ENCODE peak calls at places on chromosomes 12 and 14, in five cellular contexts. One of them, this sample, is unnamed.

GRCh38 chr12:24754690-24755638 is 193.9 kb downstream of the BCAT1 start:
- DNase-seq in head of caudate nucleus: peak; percentile 34
- DNase-seq in GM13976: no peak
- DNase-seq in stimulated activated CD8-positive, alpha-beta memory T cell treated with anti-CD3 and anti-CD28 coated beads, Interleukin-7, amount 100 ng/mL, for 4 hours: no peak
- DNase-seq in tibial nerve: no peak
- DNase-seq in this sample: no peak

GRCh38 chr14:101965145-101965531 is 765 bp downstream of the DYNC1H1 start:
- DNase-seq in stimulated activated CD8-positive, alpha-beta memory T cell treated with anti-CD3 and anti-CD28 coated beads, Interleukin-7, amount 100 ng/mL, for 4 hours: peak; percentile 32
- DNase-seq in GM13976: peak; percentile 79
- DNase-seq in tibial nerve: peak; percentile 47
- DNase-seq in head of caudate nucleus: peak; percentile 61
- DNase-seq in this sample: peak; percentile 51

GRCh38 chr12:291153-291723 is 28.6 kb upstream of the SLC6A13 start:
- DNase-seq in stimulated activated CD8-positive, alpha-beta memory T cell treated with anti-CD3 and anti-CD28 coated beads, Interleukin-7, amount 100 ng/mL, for 4 hours: no peak
- DNase-seq in tibial nerve: no peak
- DNase-seq in GM13976: no peak
- DNase-seq in head of caudate nucleus: no peak
- DNase-seq in this sample: no peak

GRCh38 chr14:20631821-20632389 is 9.6 kb downstream of the OR6S1 start:
- DNase-seq in tibial nerve: peak; percentile 51
- DNase-seq in GM13976: no peak
- DNase-seq in head of caudate nucleus: no peak
- DNase-seq in stimulated activated CD8-positive, alpha-beta memory T cell treated with anti-CD3 and anti-CD28 coated beads, Interleukin-7, amount 100 ng/mL, for 4 hours: no peak
- DNase-seq in this sample: peak; percentile 69

GRCh38 chr12:28535216-28535615 is 345.0 kb downstream of the CCDC91 start:
- DNase-seq in head of caudate nucleus: no peak
- DNase-seq in stimulated activated CD8-positive, alpha-beta memory T cell treated with anti-CD3 and anti-CD28 coated beads, Interleukin-7, amount 100 ng/mL, for 4 hours: no peak
- DNase-seq in tibial nerve: no peak
- DNase-seq in GM13976: no peak
- DNase-seq in this sample: no peak

GRCh38 chr12:76153616-76154015 is 69.1 kb upstream of the NAP1L1 start:
- DNase-seq in head of caudate nucleus: no peak
- DNase-seq in GM13976: no peak
- DNase-seq in stimulated activated CD8-positive, alpha-beta memory T cell treated with anti-CD3 and anti-CD28 coated beads, Interleukin-7, amount 100 ng/mL, for 4 hours: no peak
- DNase-seq in tibial nerve: no peak
- DNase-seq in this sample: no peak

GRCh38 chr12:4296749-4297148 is 23.2 kb downstream of the CCND2 start:
- DNase-seq in tibial nerve: no peak
- DNase-seq in stimulated activated CD8-positive, alpha-beta memory T cell treated with anti-CD3 and anti-CD28 coated beads, Interleukin-7, amount 100 ng/mL, for 4 hours: no peak
- DNase-seq in head of caudate nucleus: no peak
- DNase-seq in GM13976: no peak
- DNase-seq in this sample: no peak

GRCh38 chr12:46722737-46723136 is 103.1 kb downstream of the SLC38A4 start:
- DNase-seq in GM13976: no peak
- DNase-seq in tibial nerve: no peak
- DNase-seq in stimulated activated CD8-positive, alpha-beta memory T cell treated with anti-CD3 and anti-CD28 coated beads, Interleukin-7, amount 100 ng/mL, for 4 hours: no peak
- DNase-seq in head of caudate nucleus: no peak
- DNase-seq in this sample: no peak

GRCh38 chr12:9706081-9706685 is 26.7 kb downstream of the CLECL1 start:
- DNase-seq in stimulated activated CD8-positive, alpha-beta memory T cell treated with anti-CD3 and anti-CD28 coated beads, Interleukin-7, amount 100 ng/mL, for 4 hours: no peak
- DNase-seq in GM13976: no peak
- DNase-seq in tibial nerve: no peak
- DNase-seq in head of caudate nucleus: no peak
- DNase-seq in this sample: no peak

GRCh38 chr14:105495990-105496830 is 5.2 kb downstream of the TEDC1 start:
- DNase-seq in head of caudate nucleus: no peak
- DNase-seq in tibial nerve: no peak
- DNase-seq in stimulated activated CD8-positive, alpha-beta memory T cell treated with anti-CD3 and anti-CD28 coated beads, Interleukin-7, amount 100 ng/mL, for 4 hours: no peak
- DNase-seq in GM13976: no peak
- DNase-seq in this sample: no peak

GRCh38 chr12:5803532-5803931 is 141.5 kb downstream of the ANO2 start:
- DNase-seq in stimulated activated CD8-positive, alpha-beta memory T cell treated with anti-CD3 and anti-CD28 coated beads, Interleukin-7, amount 100 ng/mL, for 4 hours: no peak
- DNase-seq in tibial nerve: no peak
- DNase-seq in head of caudate nucleus: no peak
- DNase-seq in GM13976: no peak
- DNase-seq in this sample: no peak

GRCh38 chr14:68283378-68284123 is 464.0 kb downstream of the RAD51B start:
- DNase-seq in tibial nerve: no peak
- DNase-seq in stimulated activated CD8-positive, alpha-beta memory T cell treated with anti-CD3 and anti-CD28 coated beads, Interleukin-7, amount 100 ng/mL, for 4 hours: peak; percentile 23
- DNase-seq in GM13976: no peak
- DNase-seq in head of caudate nucleus: no peak
- DNase-seq in this sample: no peak

GRCh38 chr12:111353026-111353425 is 15.9 kb downstream of the PHETA1 start:
- DNase-seq in head of caudate nucleus: no peak
- DNase-seq in stimulated activated CD8-positive, alpha-beta memory T cell treated with anti-CD3 and anti-CD28 coated beads, Interleukin-7, amount 100 ng/mL, for 4 hours: no peak
- DNase-seq in GM13976: no peak
- DNase-seq in tibial nerve: no peak
- DNase-seq in this sample: no peak

GRCh38 chr12:88994537-88994936 is 357.8 kb downstream of the DUSP6 start:
- DNase-seq in GM13976: no peak
- DNase-seq in head of caudate nucleus: no peak
- DNase-seq in tibial nerve: no peak
- DNase-seq in stimulated activated CD8-positive, alpha-beta memory T cell treated with anti-CD3 and anti-CD28 coated beads, Interleukin-7, amount 100 ng/mL, for 4 hours: no peak
- DNase-seq in this sample: no peak

GRCh38 chr12:131986847-131987398 is 37.2 kb downstream of the EP400 start:
- DNase-seq in head of caudate nucleus: no peak
- DNase-seq in stimulated activated CD8-positive, alpha-beta memory T cell treated with anti-CD3 and anti-CD28 coated beads, Interleukin-7, amount 100 ng/mL, for 4 hours: no peak
- DNase-seq in GM13976: no peak
- DNase-seq in tibial nerve: no peak
- DNase-seq in this sample: no peak

GRCh38 chr14:91252901-91253794 is 8.6 kb upstream of the GPR68 start:
- DNase-seq in tibial nerve: no peak
- DNase-seq in GM13976: peak; percentile 80
- DNase-seq in stimulated activated CD8-positive, alpha-beta memory T cell treated with anti-CD3 and anti-CD28 coated beads, Interleukin-7, amount 100 ng/mL, for 4 hours: no peak
- DNase-seq in head of caudate nucleus: peak; percentile 37
- DNase-seq in this sample: no peak

GRCh38 chr12:75389061-75389460 is 1.8 kb upstream of the GLIPR1L2 start:
- DNase-seq in tibial nerve: no peak
- DNase-seq in head of caudate nucleus: no peak
- DNase-seq in GM13976: no peak
- DNase-seq in stimulated activated CD8-positive, alpha-beta memory T cell treated with anti-CD3 and anti-CD28 coated beads, Interleukin-7, amount 100 ng/mL, for 4 hours: no peak
- DNase-seq in this sample: no peak

This sample was measured in HT-29.